ENCODE peak calls at places on chromosome 13, in seven cellular contexts. T is HepG2, V is GM12891, X is stomach, Q is GM23338, I is Panc1, N is HCT116. M is an unnamed sample.

GRCh38 chr13:41751277-41751676 is 209.6 kb downstream of the VWA8 start:
- DNase-seq in T (no peak), V (no peak), X (no peak), Q (no peak), I (no peak), N (no peak), M (no peak)

GRCh38 chr13:99384468-99384867 is 77.3 kb upstream of the GPR183 start:
- DNase-seq in T (no peak), V (no peak), X (no peak), Q (no peak), I (no peak), N (no peak), M (no peak)

GRCh38 chr13:76036176-76036575 is 400.0 kb downstream of the LMO7 start:
- DNase-seq in T (no peak), V (no peak), X (no peak), Q (no peak), I (no peak), N (no peak), M (no peak)

GRCh38 chr13:90445179-90445578 is 902.3 kb upstream of the MIR17HG start:
- DNase-seq in T (no peak), V (no peak), X (no peak), Q (peak), I (no peak), N (peak), M (no peak)

GRCh38 chr13:111599791-111600190 is 279.3 kb downstream of the TEX29 start:
- DNase-seq in T (no peak), V (no peak), X (no peak), Q (no peak), I (no peak), N (no peak), M (no peak)

GRCh38 chr13:91946498-91947070 is 548.2 kb downstream of the GPC5 start:
- DNase-seq in T (peak), V (no peak), X (no peak), Q (peak), I (peak), N (no peak), M (no peak)

GRCh38 chr13:51330741-51331140 is 8.8 kb upstream of the SERPINE3 start:
- DNase-seq in T (no peak), V (no peak), X (no peak), Q (no peak), I (no peak), N (no peak), M (no peak)

GRCh38 chr13:47110833-47111240 is 214.0 kb upstream of the HTR2A start:
- DNase-seq in T (no peak), V (no peak), X (no peak), Q (no peak), I (no peak), N (no peak), M (no peak)

GRCh38 chr13:99417151-99417820 is 84.0 kb upstream of the TM9SF2 start:
- DNase-seq in T (no peak), V (no peak), X (peak), Q (peak), I (no peak), N (no peak), M (no peak)

GRCh38 chr13:46606915-46607413 is 54.0 kb downstream of the LRCH1 start:
- DNase-seq in T (no peak), V (no peak), X (no peak), Q (no peak), I (no peak), N (no peak), M (no peak)

GRCh38 chr13:46051958-46052313 is 610 bp downstream of the ZC3H13 start:
- DNase-seq in T (no peak), V (no peak), X (no peak), Q (peak), I (no peak), N (no peak), M (no peak)

GRCh38 chr13:50284540-50284939 is 269.3 kb downstream of the KCNRG start:
- DNase-seq in T (no peak), V (no peak), X (no peak), Q (no peak), I (no peak), N (no peak), M (no peak)

GRCh38 chr13:38921081-38921480 is 69.5 kb downstream of the STOML3 start:
- DNase-seq in T (no peak), V (no peak), X (no peak), Q (no peak), I (no peak), N (no peak), M (no peak)

GRCh38 chr13:41268764-41269163 is 5.4 kb upstream of the MTRF1 start:
- DNase-seq in T (no peak), V (no peak), X (no peak), Q (peak), I (no peak), N (peak), M (no peak)

GRCh38 chr13:48318014-48318713 is 14.6 kb downstream of the RB1 start:
- DNase-seq in T (no peak), V (no peak), X (no peak), Q (no peak), I (no peak), N (no peak), M (no peak)

GRCh38 chr13:77863037-77863630 is 55.5 kb downstream of the EDNRB start:
- DNase-seq in T (no peak), V (no peak), X (no peak), Q (no peak), I (no peak), N (no peak), M (no peak)

GRCh38 chr13:25738342-25738771 is 313.5 kb downstream of the SHISA2 start:
- DNase-seq in T (no peak), V (no peak), X (peak), Q (no peak), I (no peak), N (no peak), M (no peak)

GRCh38 chr13:45847554-45848224 is 3.9 kb downstream of the SIAH3 start:
- DNase-seq in T (no peak), V (no peak), X (peak), Q (no peak), I (no peak), N (no peak), M (no peak)

GRCh38 chr13:76991432-76991795 is 467 bp upstream of the CLN5 start:
- DNase-seq in T (no peak), V (no peak), X (peak), Q (no peak), I (no peak), N (no peak), M (peak)

GRCh38 chr13:44048326-44048725 is 168.6 kb downstream of the LACC1 start:
- DNase-seq in T (peak), V (no peak), X (no peak), Q (no peak), I (no peak), N (no peak), M (no peak)

GRCh38 chr13:107266657-107267056 is 698.7 kb upstream of the ARGLU1 start:
- DNase-seq in T (no peak), V (no peak), X (no peak), Q (no peak), I (no peak), N (no peak), M (no peak)

GRCh38 chr13:113426591-113426986 is 26.7 kb downstream of the ADPRHL1 start:
- DNase-seq in T (no peak), V (no peak), X (no peak), Q (no peak), I (no peak), N (no peak), M (no peak)
- TF ChIP-seq POLR2AphosphoS5 in T (no peak), V (no peak), X (no peak), Q (no peak), I (no peak), N (no peak), M (no peak)

DNA sequence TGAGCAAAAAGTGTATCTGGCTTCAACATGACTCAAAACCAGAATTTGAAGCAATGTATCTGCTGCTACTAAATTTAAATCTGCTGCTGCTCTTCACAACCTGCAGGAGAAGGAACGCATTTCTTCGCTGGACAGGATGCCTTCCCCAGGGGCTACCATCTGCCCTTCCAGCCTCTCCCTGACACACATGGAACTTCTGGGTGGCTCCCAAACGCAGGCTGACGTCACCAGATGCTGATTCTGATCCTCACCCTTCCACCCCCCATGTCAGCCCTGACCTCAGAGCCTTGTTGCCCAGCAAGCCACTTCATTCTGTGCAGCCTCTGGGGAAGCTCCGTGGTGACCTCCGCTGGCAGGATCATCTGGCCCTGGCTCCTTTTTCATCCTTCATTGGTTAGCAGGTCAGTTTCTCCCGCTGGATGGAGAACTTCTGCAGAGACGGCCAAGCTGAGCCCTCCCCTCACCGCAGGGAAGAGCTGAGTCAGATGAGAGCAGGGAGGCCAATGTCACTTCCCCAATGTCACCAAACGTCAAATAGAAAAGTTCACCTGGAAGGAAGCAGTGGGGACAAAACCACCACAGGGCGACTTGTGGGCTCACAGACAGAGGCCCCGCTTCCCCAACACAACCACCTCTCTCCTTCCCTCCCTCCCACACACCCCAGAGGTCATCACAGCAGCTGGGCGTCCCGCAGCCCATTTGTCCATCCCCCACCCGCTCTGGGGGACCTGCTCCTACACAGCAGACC is 14.0 kb upstream of the RAB20 start:
- DNase-seq in T (peak), V (peak), X (peak), Q (no peak), I (no peak), N (no peak), M (peak)
- TF ChIP-seq POLR2AphosphoS5 in T (no peak), V (no peak), X (no peak), Q (no peak), I (no peak), N (no peak), M (peak)

DNA sequence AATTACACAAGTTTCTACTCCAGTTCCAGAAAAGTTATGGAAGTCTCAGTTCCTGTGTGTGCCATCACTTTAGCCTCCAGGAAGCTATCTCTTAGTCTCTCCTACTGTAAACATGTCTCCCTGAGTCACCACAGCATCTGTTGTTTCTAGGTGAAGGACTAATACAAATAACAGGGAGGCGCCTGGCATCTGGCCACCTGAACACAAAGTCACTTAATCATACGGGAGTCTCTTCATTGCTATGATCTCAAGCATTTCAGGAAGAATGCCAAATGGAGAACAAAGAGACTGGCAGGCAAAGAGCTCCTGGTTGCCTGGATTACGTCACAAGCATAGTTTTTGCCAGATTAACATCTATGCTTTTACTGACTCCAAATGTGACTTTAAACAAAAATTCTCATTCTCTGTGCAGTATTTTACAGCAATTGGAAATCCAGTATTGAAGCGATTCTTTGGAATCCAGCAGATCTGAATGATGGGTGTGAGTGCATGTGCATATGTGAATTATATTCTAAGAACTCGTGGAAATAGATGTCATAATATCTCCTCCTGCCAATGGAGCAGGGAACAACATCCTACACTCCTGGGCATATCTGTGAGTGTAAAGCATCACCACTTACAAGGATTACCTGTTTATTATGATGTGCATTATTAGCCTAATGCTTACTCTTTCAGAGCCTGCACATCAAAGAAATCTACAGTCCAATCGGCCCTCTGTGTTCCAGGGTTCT is 572.8 kb downstream of the PCDH9 start:
- DNase-seq in T (peak), V (no peak), X (peak), Q (peak), I (peak), N (peak), M (no peak)
- TF ChIP-seq POLR2AphosphoS5 in T (no peak), V (no peak), X (no peak), Q (no peak), I (no peak), N (no peak), M (no peak)

GRCh38 chr13:95298169-95298940 is 2.9 kb downstream of the ABCC4 start:
- DNase-seq in T (no peak), V (no peak), X (no peak), Q (no peak), I (no peak), N (no peak), M (no peak)

GRCh38 chr13:95296326-95296939 is 4.8 kb downstream of the ABCC4 start:
- DNase-seq in T (peak), V (no peak), X (peak), Q (peak), I (no peak), N (peak), M (no peak)

GRCh38 chr13:95301135-95301946 is at the start of gene ABCC4:
- DNase-seq in T (peak), V (peak), X (peak), Q (peak), I (peak), N (peak), M (peak)

GRCh38 chr13:95300625-95301134 is 571 bp downstream of the ABCC4 start:
- DNase-seq in T (peak), V (peak), X (peak), Q (peak), I (no peak), N (peak), M (peak)

DNA sequence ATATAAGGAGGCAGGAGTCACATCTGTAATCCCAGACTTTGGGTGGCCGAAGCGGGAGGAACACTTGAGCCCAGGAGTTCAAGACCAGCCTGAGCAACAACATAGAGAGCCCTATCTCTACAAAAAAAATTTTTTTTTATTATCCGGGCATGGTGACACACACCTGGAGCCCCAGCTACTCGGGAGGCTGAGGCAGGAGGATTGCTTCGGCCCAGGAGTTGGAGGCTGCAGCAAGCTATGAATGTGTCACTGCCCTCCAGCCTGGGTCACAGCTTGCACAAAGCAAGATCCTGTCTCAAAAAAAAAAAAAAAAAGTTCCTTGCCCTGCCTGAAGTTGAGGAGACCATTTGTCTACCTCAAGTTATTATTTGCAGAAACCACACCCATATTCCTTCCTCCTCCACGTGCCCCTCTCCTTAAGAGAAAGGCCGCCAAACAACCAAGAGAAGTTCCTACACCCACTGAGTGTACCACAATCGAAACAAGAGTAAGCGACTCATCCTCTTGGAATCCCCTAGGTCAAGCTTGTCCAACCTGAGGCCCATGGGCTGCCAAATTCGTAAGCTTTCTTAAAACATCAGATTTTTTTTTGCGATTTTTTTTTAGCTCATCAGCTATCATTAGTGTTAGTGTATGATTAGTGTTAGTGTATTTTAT is 2.2 kb downstream of the ABCC4 start:
- DNase-seq in T (no peak), V (no peak), X (no peak), Q (no peak), I (no peak), N (peak), M (no peak)
- TF ChIP-seq POLR2AphosphoS5 in T (no peak), V (no peak), X (no peak), Q (no peak), I (no peak), N (no peak), M (no peak)

DNA sequence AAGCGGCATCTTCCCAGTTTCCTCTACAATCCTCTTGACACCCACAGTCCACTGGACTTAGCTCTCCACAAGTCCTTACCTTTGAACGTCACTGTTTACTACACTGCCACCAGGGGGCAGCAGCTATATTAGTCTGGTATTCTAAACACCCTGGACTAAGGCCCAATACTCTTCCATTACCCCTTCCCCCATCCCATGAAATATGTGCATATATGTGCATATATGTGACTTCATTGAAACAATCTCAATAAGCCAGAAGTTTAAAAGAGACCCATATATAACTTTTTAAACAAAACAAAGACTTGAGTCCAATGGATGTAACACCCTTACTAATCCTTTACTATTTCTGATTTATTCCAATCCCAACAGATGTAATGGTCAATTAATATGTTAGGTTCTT is 15.5 kb downstream of the GGACT start:
- DNase-seq in T (peak), V (no peak), X (peak), Q (peak), I (peak), N (peak), M (no peak)
- TF ChIP-seq POLR2AphosphoS5 in T (no peak), V (no peak), X (no peak), Q (no peak), I (no peak), N (no peak), M (no peak)

M was measured in GM12892.